ENCODE peak calls at places on chromosomes 6 and 20, in seven cellular contexts. J, E, M, D, G, I and Z are unnamed samples.

GRCh38 chr20:5172167-5172586 is 45.4 kb downstream of the CDS2 start:
- DNase-seq in J (no peak), E (no peak), M (no peak), D (no peak), G (no peak), I (no peak), Z (no peak)

GRCh38 chr6:167341665-167342655 is 17.1 kb downstream of the TTLL2 start:
- DNase-seq in J (no peak), E (no peak), M (no peak), D (no peak), G (no peak), I (no peak), Z (no peak)

GRCh38 chr6:31568537-31568961 is 3.5 kb upstream of the LTA start:
- DNase-seq in J (no peak), E (no peak), M (no peak), D (no peak), G (no peak), I (no peak), Z (no peak)

GRCh38 chr6:157584036-157584435 is 203.0 kb downstream of the ZDHHC14 start:
- DNase-seq in J (no peak), E (no peak), M (no peak), D (no peak), G (no peak), I (no peak), Z (no peak)

GRCh38 chr20:51445591-51445990 is 96.9 kb downstream of the NFATC2 start:
- DNase-seq in J (no peak), E (no peak), M (no peak), D (no peak), G (no peak), I (no peak), Z (no peak)

GRCh38 chr6:10237284-10238043 is 177.4 kb downstream of the TFAP2A start:
- DNase-seq in J (no peak), E (no peak), M (no peak), D (no peak), G (no peak), I (no peak), Z (no peak)

GRCh38 chr20:62357681-62358080 is 9.4 kb downstream of the LAMA5 start:
- DNase-seq in J (peak; percentile 43), E (no peak), M (peak; percentile 48), D (no peak), G (no peak), I (no peak), Z (no peak)

GRCh38 chr6:6858533-6858982 is 249.2 kb upstream of the RREB1 start:
- DNase-seq in J (no peak), E (no peak), M (no peak), D (no peak), G (peak; percentile 45), I (no peak), Z (no peak)

GRCh38 chr6:138622967-138623366 is 123.7 kb upstream of the NHSL1 start:
- DNase-seq in J (no peak), E (no peak), M (no peak), D (no peak), G (no peak), I (peak; percentile 43), Z (no peak)

GRCh38 chr6:122459240-122459639 is 12.4 kb downstream of the SERINC1 start:
- DNase-seq in J (no peak), E (no peak), M (no peak), D (no peak), G (no peak), I (no peak), Z (no peak)

GRCh38 chr6:122458087-122458486 is 13.5 kb downstream of the SERINC1 start:
- DNase-seq in J (no peak), E (no peak), M (no peak), D (no peak), G (no peak), I (no peak), Z (no peak)

GRCh38 chr6:122452509-122452908 is 19.1 kb downstream of the SERINC1 start:
- DNase-seq in J (no peak), E (no peak), M (no peak), D (no peak), G (no peak), I (no peak), Z (no peak)

GRCh38 chr6:122449084-122449483 is 22.5 kb downstream of the SERINC1 start:
- DNase-seq in J (no peak), E (no peak), M (no peak), D (no peak), G (no peak), I (no peak), Z (no peak)

DNA sequence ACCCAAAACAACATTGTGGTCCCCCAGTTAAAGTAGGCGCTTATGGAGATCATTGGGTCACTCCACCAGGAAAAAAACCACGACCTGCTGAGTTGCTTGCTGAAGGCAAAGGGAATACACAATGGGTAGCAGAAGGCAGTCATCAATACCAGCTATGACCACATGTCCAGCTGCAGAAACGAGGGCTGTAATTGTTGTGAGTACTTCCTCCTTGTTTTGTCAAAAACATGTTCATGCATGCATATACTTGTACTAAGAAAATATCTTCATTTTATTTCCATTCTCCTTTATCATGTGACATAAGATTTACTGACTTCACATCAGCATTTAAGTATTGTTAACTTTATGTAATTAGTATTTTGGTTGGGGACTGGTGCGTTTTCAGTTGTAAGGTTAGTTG is 16.9 kb downstream of the SERINC1 start:
- DNase-seq in J (no peak), E (no peak), M (no peak), D (no peak), G (no peak), I (no peak), Z (no peak)
- H3K4me1 ChIP-seq in J (no peaks in the 10 kb centered on the region), E (peaks cover 17% of the 10 kb centered on the region), M (no peaks in the 10 kb centered on the region), D (peaks cover 4% of the 10 kb centered on the region), G (no peaks in the 10 kb centered on the region), I (no peaks in the 10 kb centered on the region), Z (peaks cover 14% of the 10 kb centered on the region)

GRCh38 chr6:136280032-136280609 is 9.5 kb downstream of the BCLAF1 start:
- DNase-seq in J (no peak), E (no peak), M (no peak), D (no peak), G (no peak), I (no peak), Z (no peak)

GRCh38 chr6:136284909-136285308 is 4.7 kb downstream of the BCLAF1 start:
- DNase-seq in J (no peak), E (no peak), M (no peak), D (peak; percentile 52), G (no peak), I (peak; percentile 13), Z (no peak)

GRCh38 chr6:136288566-136289326 is 900 bp downstream of the BCLAF1 start:
- DNase-seq in J (peak; percentile 64), E (peak; percentile 87), M (peak; percentile 88), D (peak; percentile 81), G (peak; percentile 57), I (peak; percentile 92), Z (peak; percentile 88)

DNA sequence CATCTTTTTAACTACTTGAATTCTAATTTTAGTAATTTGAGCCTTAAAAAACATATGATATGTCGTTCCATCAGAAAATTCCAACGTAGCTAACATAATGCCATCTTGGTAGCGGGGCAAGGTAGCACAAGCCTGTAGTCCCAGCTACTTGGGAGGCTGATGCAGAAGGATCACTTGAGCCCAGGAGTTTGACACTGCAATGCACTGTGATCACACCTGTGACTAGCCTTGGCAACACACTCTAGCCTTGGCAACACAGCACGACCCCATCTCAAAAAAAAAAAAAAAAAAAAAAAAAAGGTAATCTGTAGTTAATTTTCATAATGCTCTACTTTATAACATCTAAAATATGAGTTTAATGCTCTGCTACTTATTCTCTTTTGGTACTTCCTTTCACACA is 6.7 kb downstream of the BCLAF1 start:
- DNase-seq in J (no peak), E (no peak), M (no peak), D (no peak), G (no peak), I (no peak), Z (no peak)
- H3K4me3 ChIP-seq in J (no peak overlapping the region), E (no peak overlapping the region), M (no peak overlapping the region), D (no peak overlapping the region), G (no peak overlapping the region), I (no peak overlapping the region), Z (no peak overlapping the region)

GRCh38 chr20:49593441-49594142 is 25.7 kb upstream of the PTGIS start:
- DNase-seq in J (no peak), E (no peak), M (no peak), D (no peak), G (no peak), I (no peak), Z (no peak)

GRCh38 chr20:49595811-49596545 is 28.0 kb upstream of the PTGIS start:
- DNase-seq in J (no peak), E (no peak), M (no peak), D (no peak), G (no peak), I (peak; percentile 44), Z (no peak)

GRCh38 chr20:49594143-49594928 is 26.4 kb upstream of the PTGIS start:
- DNase-seq in J (peak; percentile 48), E (no peak), M (no peak), D (no peak), G (no peak), I (peak; percentile 28), Z (no peak)

GRCh38 chr20:49594929-49595311 is 27.0 kb upstream of the PTGIS start:
- DNase-seq in J (no peak), E (no peak), M (no peak), D (no peak), G (no peak), I (no peak), Z (no peak)

DNA sequence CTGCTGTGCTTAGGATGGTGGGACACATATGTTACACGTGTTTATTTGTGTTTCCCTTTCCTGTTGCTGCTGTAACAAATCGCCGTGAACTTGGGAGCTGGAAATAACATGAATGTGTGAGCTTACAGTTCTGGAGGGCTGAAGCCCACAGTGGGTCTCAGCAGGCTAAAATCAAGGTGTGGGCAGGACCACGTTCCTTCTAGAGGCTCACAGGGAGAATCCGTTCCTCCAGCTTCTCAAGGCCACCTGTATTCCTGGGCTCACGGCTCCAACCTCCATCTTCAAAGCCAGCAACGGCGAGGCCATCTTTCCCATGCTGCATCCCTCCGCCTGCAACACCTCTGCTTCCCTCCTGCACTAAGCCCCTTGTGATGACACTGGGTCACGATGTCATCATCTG is 27.4 kb upstream of the PTGIS start:
- DNase-seq in J (no peak), E (no peak), M (no peak), D (no peak), G (no peak), I (no peak), Z (no peak)
- H3K4me1 ChIP-seq in J (peaks cover 5% of the 10 kb centered on the region), E (peaks cover 52% of the 10 kb centered on the region), M (no peaks in the 10 kb centered on the region), D (no peaks in the 10 kb centered on the region), G (no peaks in the 10 kb centered on the region), I (peaks cover 19% of the 10 kb centered on the region), Z (peaks cover 39% of the 10 kb centered on the region)

GRCh38 chr6:159233365-159234101 is 64.3 kb downstream of the FNDC1 start:
- DNase-seq in J (no peak), E (no peak), M (peak; percentile 82), D (no peak), G (no peak), I (no peak), Z (no peak)
- H3K4me3 ChIP-seq in J (no peak overlapping the region), E (no peak overlapping the region), M (no peak overlapping the region), D (no peak overlapping the region), G (no peak overlapping the region), I (no peak overlapping the region), Z (no peak overlapping the region)